ENCODE peak calls at places on chromosomes 16 and 17, in five cellular contexts. W, R, D, I and S are unnamed samples.

GRCh38 chr17:8173056-8173870 is 2.9 kb downstream of the TMEM107 start:
- DNase-seq in W (peak; percentile 85), R (peak; percentile 85), D (peak; percentile 67), I (peak; percentile 95), S (peak; percentile 99)

GRCh38 chr17:31838641-31839225 is 20.3 kb downstream of the COPRS start:
- DNase-seq in W (no peak), R (no peak), D (no peak), I (peak; percentile 47), S (no peak)

GRCh38 chr16:27221576-27222498 is 18.5 kb downstream of the KDM8 start:
- DNase-seq in W (no peak), R (no peak), D (peak; percentile 60), I (peak; percentile 77), S (no peak)

GRCh38 chr17:57379237-57380054 is 123.1 kb downstream of the MSI2 start:
- DNase-seq in W (no peak), R (no peak), D (no peak), I (no peak), S (no peak)

GRCh38 chr17:16478693-16479092 is 13.3 kb downstream of the LRRC75A start:
- DNase-seq in W (no peak), R (no peak), D (no peak), I (peak; percentile 70), S (no peak)

GRCh38 chr17:40345161-40346034 is 19.1 kb downstream of the GJD3 start:
- DNase-seq in W (peak; percentile 90), R (peak; percentile 94), D (peak; percentile 84), I (peak; percentile 64), S (no peak)

GRCh38 chr17:7858487-7858832 is 657 bp downstream of the CYB5D1 start:
- DNase-seq in W (peak; percentile 68), R (peak; percentile 48), D (peak; percentile 44), I (peak; percentile 85), S (peak; percentile 68)

GRCh38 chr17:7313890-7314718 is 1.1 kb downstream of the GPS2 start:
- DNase-seq in W (no peak), R (no peak), D (no peak), I (peak; percentile 58), S (peak; percentile 47)

GRCh38 chr17:66405836-66406679 is 103.6 kb downstream of the PRKCA start:
- DNase-seq in W (no peak), R (no peak), D (no peak), I (no peak), S (no peak)

GRCh38 chr17:33523577-33523981 is 230.5 kb upstream of the ASIC2 start:
- DNase-seq in W (peak; percentile 73), R (peak; percentile 20), D (no peak), I (no peak), S (peak; percentile 66)

GRCh38 chr16:21218135-21218534 is 6.8 kb upstream of the ZP2 start:
- DNase-seq in W (no peak), R (no peak), D (no peak), I (no peak), S (no peak)

GRCh38 chr16:106623-107324 is 28.7 kb downstream of the MPG start:
- DNase-seq in W (peak; percentile 76), R (peak; percentile 58), D (no peak), I (peak; percentile 90), S (peak; percentile 84)

GRCh38 chr17:47066841-47067682 is 88.0 kb upstream of the RPRML start:
- DNase-seq in W (peak; percentile 84), R (peak; percentile 81), D (peak; percentile 81), I (peak; percentile 95), S (peak; percentile 94)

GRCh38 chr16:81181013-81181720 is 57.3 kb upstream of the BCO1 start:
- DNase-seq in W (peak; percentile 94), R (peak; percentile 66), D (peak; percentile 81), I (peak; percentile 99), S (no peak)

GRCh38 chr17:3029213-3029913 is 34.0 kb downstream of the OR1D5 start:
- DNase-seq in W (peak; percentile 25), R (no peak), D (peak; percentile 72), I (no peak), S (no peak)

GRCh38 chr17:50661795-50662391 is 27.2 kb downstream of the ABCC3 start:
- DNase-seq in W (peak; percentile 73), R (peak; percentile 88), D (no peak), I (peak; percentile 95), S (peak; percentile 18)

GRCh38 chr16:48862087-48862532 is 252.1 kb upstream of the N4BP1 start:
- DNase-seq in W (no peak), R (peak; percentile 17), D (no peak), I (peak; percentile 79), S (no peak)

GRCh38 chr16:1823821-1824220 is 2.8 kb downstream of the HAGH start:
- DNase-seq in W (no peak), R (no peak), D (peak; percentile 41), I (peak; percentile 92), S (peak; percentile 83)

GRCh38 chr16:9437115-9437514 is 345.7 kb downstream of the HAPSTR1 start:
- DNase-seq in W (no peak), R (no peak), D (no peak), I (no peak), S (peak; percentile 23)

GRCh38 chr16:67881557-67882220 is 3.0 kb upstream of the NRN1L start:
- DNase-seq in W (no peak), R (no peak), D (peak; percentile 63), I (no peak), S (no peak)

GRCh38 chr17:49715221-49715620 is 7.5 kb upstream of the SLC35B1 start:
- DNase-seq in W (no peak), R (no peak), D (no peak), I (no peak), S (no peak)

GRCh38 chr17:63819131-63819530 is 8.1 kb upstream of the PSMC5 start:
- DNase-seq in W (no peak), R (no peak), D (no peak), I (no peak), S (no peak)

GRCh38 chr17:39231587-39232551 is 6.1 kb upstream of the STAC2 start:
- DNase-seq in W (peak; percentile 90), R (no peak), D (peak; percentile 40), I (peak; percentile 67), S (peak; percentile 53)

GRCh38 chr16:15653227-15653626 is 3.2 kb downstream of the NDE1 start:
- DNase-seq in W (no peak), R (no peak), D (peak; percentile 24), I (peak; percentile 95), S (no peak)

GRCh38 chr17:72397223-72397667 is 276.4 kb downstream of the SOX9 start:
- DNase-seq in W (no peak), R (no peak), D (no peak), I (no peak), S (no peak)

GRCh38 chr17:29145289-29146058 is 34.7 kb downstream of the MYO18A start:
- DNase-seq in W (no peak), R (peak; percentile 67), D (peak; percentile 61), I (peak; percentile 88), S (peak; percentile 91)

GRCh38 chr16:4536391-4537106 is 2.0 kb downstream of the CDIP1 start:
- DNase-seq in W (peak; percentile 74), R (no peak), D (no peak), I (no peak), S (no peak)

GRCh38 chr17:34654276-34654675 is 74.9 kb downstream of the TMEM132E start:
- DNase-seq in W (no peak), R (no peak), D (no peak), I (no peak), S (no peak)

GRCh38 chr17:34663714-34664113 is 84.3 kb downstream of the TMEM132E start:
- DNase-seq in W (no peak), R (no peak), D (no peak), I (no peak), S (no peak)

GRCh38 chr17:34656801-34657200 is 77.4 kb downstream of the TMEM132E start:
- DNase-seq in W (no peak), R (no peak), D (no peak), I (no peak), S (no peak)

GRCh38 chr17:34654871-34655270 is 75.5 kb downstream of the TMEM132E start:
- DNase-seq in W (no peak), R (no peak), D (no peak), I (no peak), S (no peak)

DNA sequence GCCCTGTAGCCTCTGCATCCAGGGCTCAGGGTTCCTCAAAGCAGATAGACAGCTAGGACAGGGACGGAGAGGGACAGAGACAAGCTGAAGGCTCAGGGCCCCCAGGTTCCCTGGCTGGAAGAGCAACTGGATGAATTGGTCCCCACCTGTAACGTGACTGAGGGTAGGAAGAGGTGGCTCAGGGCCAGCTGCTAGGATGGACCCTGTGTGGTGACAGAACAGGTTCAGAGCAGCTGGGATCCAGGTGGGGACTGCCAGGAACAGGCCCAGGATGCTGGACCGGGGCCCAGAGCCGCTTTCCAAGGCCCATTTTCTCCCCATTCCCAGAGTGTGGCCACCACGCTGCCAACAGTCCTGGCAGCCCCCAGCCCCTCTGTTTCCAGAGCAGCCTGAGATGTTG is 79.4 kb downstream of the TMEM132E start:
- DNase-seq in W (no peak), R (no peak), D (no peak), I (no peak), S (no peak)
- TF ChIP-seq CTCF in W (no peak), R (no peak), D (no peak), I (no peak), S (no peak)

GRCh38 chr16:28292731-28293588 is 635 bp downstream of the SBK1 start:
- DNase-seq in W (no peak), R (no peak), D (no peak), I (no peak), S (no peak)
- H3K4me3 ChIP-seq in W (peak overlapping the region; percentile 62), R (peak overlapping the region; percentile 45), D (peak overlapping the region; percentile 68), I (peak overlapping the region; percentile 38), S (peak overlapping the region; percentile 52)

GRCh38 chr16:11631214-11631613 is 37.0 kb upstream of the SNN start:
- DNase-seq in W (no peak), R (no peak), D (no peak), I (no peak), S (no peak)
- TF ChIP-seq CTCF in W (no peak), R (no peak), D (no peak), I (no peak), S (no peak)

DNA sequence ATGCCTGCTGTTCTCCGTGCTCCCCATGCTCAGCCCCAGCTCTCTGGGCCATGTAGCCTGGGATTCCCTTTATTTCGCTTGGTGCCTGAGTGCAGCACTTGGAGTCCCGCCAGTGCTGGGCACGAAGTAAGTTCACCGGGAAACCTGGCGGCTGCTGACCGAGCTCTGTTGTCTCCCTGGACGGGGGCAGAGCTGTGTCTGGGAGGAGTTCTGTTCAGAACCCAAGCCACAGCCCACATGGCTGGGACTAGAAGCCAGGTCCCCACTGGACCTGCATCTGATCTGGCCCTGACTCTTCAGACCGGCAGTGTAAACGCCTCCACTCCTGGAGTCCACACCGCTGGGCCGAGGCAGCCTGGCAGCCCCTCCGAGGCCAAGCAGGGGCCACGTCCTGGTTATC is 37.5 kb upstream of the CIBAR2 start:
- DNase-seq in W (peak; percentile 89), R (no peak), D (peak; percentile 80), I (no peak), S (no peak)
- H3K4me3 ChIP-seq in W (no peak overlapping the region), R (no peak overlapping the region), D (no peak overlapping the region), I (no peak overlapping the region), S (no peak overlapping the region)